ENCODE peak calls at places on chromosomes 11 and 22, in nine cellular contexts. A is psoas muscle; P is HepG2; N is mammary epithelial cell; M is breast epithelium; Q is HCT116; B is CD8-positive, alpha-beta T cell; X is uterus; I is GM23338. S is an unnamed sample. For H3K4me1, the result is how much of the 10 kb centered on the place peaks cover.

GRCh38 chr22:48205790-48206189 is 1443.3 kb downstream of the TBC1D22A start:
- DNase-seq in Q (no peak), I (no peak), A (no peak), X (no peak), N (no peak), P (no peak), B (no peak), M (no peak), S (peak)

GRCh38 chr22:24155597-24156145 is 25.6 kb upstream of the SUSD2 start:
- DNase-seq in B (peak), Q (no peak), X (peak), A (peak), M (peak), P (peak), I (peak), N (peak), S (peak)

GRCh38 chr11:15764948-15765347 is 591.4 kb downstream of the SOX6 start:
- DNase-seq in X (no peak), N (peak), A (no peak), I (peak), Q (no peak), M (no peak), P (no peak), B (no peak), S (no peak)

GRCh38 chr22:50218996-50219727 is 18.4 kb downstream of the SELENOO start:
- DNase-seq in I (peak), M (peak), A (peak), X (peak), B (no peak), P (peak), N (peak), Q (peak), S (peak)

GRCh38 chr11:128840137-128840536 is 27.0 kb downstream of the KCNJ1 start:
- DNase-seq in I (no peak), P (no peak), A (no peak), M (no peak), X (no peak), B (peak), Q (no peak), N (no peak), S (no peak)

GRCh38 chr11:32581556-32581955 is 2.1 kb upstream of the EIF3M start:
- DNase-seq in I (peak), P (no peak), B (no peak), A (no peak), N (no peak), Q (no peak), X (no peak), M (no peak), S (no peak)

GRCh38 chr22:49606562-49606961 is 221.1 kb downstream of the BRD1 start:
- DNase-seq in A (no peak), M (peak), N (no peak), X (no peak), P (no peak), I (no peak), B (no peak), Q (no peak), S (no peak)

GRCh38 chr11:11612439-11612838 is 9.4 kb downstream of the GALNT18 start:
- DNase-seq in A (no peak), Q (no peak), N (no peak), I (no peak), B (no peak), X (no peak), M (no peak), P (no peak), S (no peak)

GRCh38 chr22:17159504-17159951 is 451 bp upstream of the HDHD5 start:
- DNase-seq in X (no peak), A (peak), I (peak), M (no peak), B (peak), Q (peak), P (no peak), N (peak), S (peak)

GRCh38 chr11:17741487-17741886 is 6.9 kb downstream of the KCNC1 start:
- DNase-seq in Q (no peak), N (no peak), P (no peak), I (no peak), A (no peak), M (peak), B (no peak), X (no peak), S (no peak)

GRCh38 chr11:70067591-70068341 is 10.4 kb upstream of the ANO1 start:
- DNase-seq in M (no peak), B (no peak), P (no peak), N (peak), X (no peak), A (no peak), I (peak), Q (peak), S (no peak)

GRCh38 chr11:38498721-38499120 is 1900.7 kb upstream of the RAG2 start:
- DNase-seq in A (no peak), P (no peak), N (no peak), Q (no peak), I (no peak), X (no peak), M (no peak), B (no peak), S (no peak)

GRCh38 chr11:78000193-78000592 is 5.7 kb upstream of the INTS4 start:
- DNase-seq in P (peak), X (no peak), A (no peak), M (no peak), N (peak), B (peak), Q (peak), I (peak), S (peak)

GRCh38 chr11:11980200-11980599 is 28.2 kb downstream of the DKK3 start:
- DNase-seq in I (no peak), Q (no peak), N (no peak), B (no peak), X (no peak), P (no peak), A (no peak), M (no peak), S (no peak)

GRCh38 chr11:130720232-130720787 is 196.0 kb downstream of the SNX19 start:
- DNase-seq in B (no peak), A (no peak), M (no peak), N (no peak), I (no peak), X (no peak), P (no peak), Q (no peak), S (no peak)

GRCh38 chr11:64059339-64060176 is 23.8 kb downstream of the FLRT1 start:
- DNase-seq in A (no peak), X (no peak), M (no peak), Q (no peak), I (peak), P (no peak), N (no peak), B (no peak), S (peak)

GRCh38 chr11:100546714-100547113 is 140.4 kb upstream of the ARHGAP42 start:
- DNase-seq in N (peak), X (no peak), A (no peak), Q (peak), I (no peak), M (no peak), B (no peak), P (no peak), S (no peak)

GRCh38 chr22:31250740-31251330 is 38.7 kb downstream of the LIMK2 start:
- DNase-seq in Q (no peak), X (no peak), M (no peak), B (no peak), P (peak), A (no peak), N (peak), I (no peak), S (no peak)

GRCh38 chr11:13324709-13325108 is 47.1 kb downstream of the BMAL1 start:
- DNase-seq in Q (no peak), N (no peak), X (no peak), A (no peak), P (no peak), M (no peak), B (no peak), I (no peak), S (no peak)

GRCh38 chr22:39245130-39246039 is 603 bp upstream of the PDGFB start:
- DNase-seq in A (no peak), B (no peak), Q (no peak), M (no peak), X (no peak), I (no peak), N (no peak), P (no peak), S (no peak)

GRCh38 chr11:32893947-32894827 is 1.6 kb downstream of the QSER1 start:
- DNase-seq in B (no peak), X (no peak), A (no peak), I (peak), P (peak), N (peak), M (no peak), Q (peak), S (peak)

GRCh38 chr11:133945087-133945974 is 11.4 kb downstream of the IGSF9B start:
- DNase-seq in Q (no peak), I (no peak), B (peak), M (no peak), N (peak), X (peak), P (no peak), A (peak), S (peak)

GRCh38 chr11:134242376-134242775 is 10.8 kb downstream of the THYN1 start:
- DNase-seq in P (no peak), X (no peak), M (no peak), Q (no peak), A (no peak), N (no peak), B (no peak), I (no peak), S (no peak)

GRCh38 chr11:7775689-7776088 is 21.1 kb downstream of the OR5P2 start:
- DNase-seq in Q (no peak), M (no peak), N (no peak), P (no peak), I (no peak), X (no peak), B (no peak), A (no peak), S (no peak)

DNA sequence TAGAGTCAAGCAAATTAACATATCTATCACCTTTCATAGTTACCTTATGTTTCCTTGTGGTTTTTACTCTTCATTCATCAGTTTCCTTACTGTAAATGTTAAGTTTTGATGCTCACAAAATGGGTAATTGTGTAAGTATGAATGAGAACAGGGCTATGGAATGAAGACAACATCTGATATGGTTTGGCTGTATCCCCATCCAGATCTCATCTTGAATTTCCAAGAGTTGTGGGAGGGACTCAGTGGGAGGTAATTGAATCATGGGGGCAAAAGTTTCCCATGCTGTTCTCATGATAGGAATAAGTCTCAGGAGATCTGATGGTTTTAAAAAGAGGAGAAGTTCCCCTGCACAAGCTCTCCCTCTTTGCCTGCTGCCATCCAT is 107.6 kb downstream of the CCDC34 start:
- DNase-seq in N (peak), P (no peak), Q (no peak), M (no peak), I (no peak), X (no peak), A (no peak), B (no peak), S (no peak)
- TF ChIP-seq CTCF in N (no peak), P (no peak), Q (no peak), M (no peak), I (no peak), X (no peak), A (no peak), B (no peak), S (no peak)

DNA sequence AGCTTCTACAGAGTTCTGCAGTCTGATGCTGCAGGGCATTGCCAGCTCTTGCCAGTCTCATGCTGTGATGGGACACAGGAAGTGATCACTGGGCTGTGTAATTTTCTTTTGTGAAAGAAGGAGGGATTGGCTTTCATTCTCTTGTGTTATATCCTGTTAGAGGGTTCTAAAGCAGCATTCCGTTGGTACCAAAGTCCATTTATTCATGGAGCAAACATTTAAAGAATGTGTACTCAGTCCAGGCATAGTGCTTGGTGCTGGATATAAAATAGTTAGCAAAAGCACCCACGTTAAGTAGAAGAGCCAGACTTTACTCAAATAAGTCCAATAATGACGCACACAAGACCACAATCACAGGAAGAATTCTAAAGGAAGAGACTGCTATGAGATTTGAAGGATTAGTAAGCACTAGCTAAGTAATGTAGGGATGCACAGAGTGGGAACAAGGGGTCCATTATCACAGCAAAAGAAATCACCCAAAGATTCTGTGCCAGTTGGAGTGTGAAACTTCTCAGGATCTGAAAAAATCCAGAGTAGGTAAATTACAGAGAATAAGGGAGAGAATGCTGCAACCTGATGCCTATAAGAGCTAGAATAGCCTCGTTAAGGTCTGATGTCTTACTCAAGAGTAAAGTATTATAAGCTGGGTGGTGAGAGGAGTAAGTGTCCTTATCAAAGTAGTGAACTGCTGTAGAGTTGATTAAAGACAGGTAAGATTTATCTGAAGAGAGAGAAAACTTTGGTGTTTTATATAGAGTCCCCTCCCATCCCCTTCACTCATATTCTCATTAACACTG is 728.3 kb downstream of the METTL15 start:
- DNase-seq in A (no peak), X (no peak), Q (no peak), N (peak), P (peak), M (no peak), B (no peak), I (no peak), S (no peak)
- H3K27ac ChIP-seq in A (no peak), X (no peak), Q (no peak), N (peak), P (no peak), M (no peak), B (no peak), I (no peak), S (no peak)

GRCh38 chr11:122192634-122193245 is 76.7 kb upstream of the BLID start:
- DNase-seq in Q (no peak), P (no peak), X (no peak), B (no peak), M (no peak), A (no peak), I (no peak), N (peak), S (no peak)
- H3K4me1 ChIP-seq in Q (half or more), P (under half), X (under half), B (under half), M (under half), A (under half), I (under half), N (half or more), S (under half)

DNA sequence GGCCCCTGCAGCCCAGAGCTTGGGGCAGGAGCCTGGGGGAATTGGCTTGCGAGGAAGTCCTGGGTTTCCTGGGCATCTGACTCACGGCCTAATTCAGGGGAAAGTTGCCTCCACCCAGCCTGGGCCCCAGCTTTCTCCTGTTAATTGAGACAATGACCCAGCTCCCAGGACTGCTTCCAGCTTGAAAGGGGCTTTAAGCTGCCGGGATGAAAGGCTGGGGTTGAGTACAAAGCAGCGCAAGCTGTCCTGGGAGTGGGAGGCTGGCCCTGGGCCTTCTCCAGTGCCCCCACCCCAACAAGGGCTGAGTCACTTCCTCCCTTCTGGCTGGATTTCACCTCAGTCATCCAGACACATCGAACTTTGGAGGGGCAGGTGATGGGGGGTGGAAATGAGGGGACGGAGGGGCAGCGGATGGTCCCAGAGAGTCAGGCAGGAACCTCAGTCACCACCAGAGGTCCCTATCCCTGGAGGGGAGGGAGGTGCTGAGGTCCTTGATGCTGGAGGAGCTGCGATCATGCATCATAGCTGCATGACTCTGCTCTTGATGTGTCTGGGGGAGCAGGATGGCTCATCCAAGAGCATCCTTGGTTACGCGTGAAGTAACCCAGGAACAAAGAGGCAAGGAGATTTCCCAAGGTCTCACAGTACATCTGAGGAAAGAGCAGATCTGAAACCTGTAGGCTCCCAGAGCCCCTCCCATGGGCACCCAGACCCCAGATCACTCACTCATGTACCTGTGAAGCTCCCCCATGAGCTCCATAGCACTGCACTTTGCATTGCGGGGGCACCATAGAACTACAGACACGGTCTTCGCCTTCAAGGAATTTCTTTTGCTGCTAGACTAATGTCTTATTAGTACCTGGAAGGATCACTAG is 30.0 kb upstream of the OAF start:
- DNase-seq in Q (no peak), B (peak), X (peak), P (peak), A (no peak), I (peak), M (no peak), N (peak), S (peak)
- TF ChIP-seq CTCF in Q (no peak), B (no peak), X (no peak), P (peak), A (no peak), I (peak), M (no peak), N (no peak), S (no peak)

GRCh38 chr22:37167981-37168647 is 18.4 kb upstream of the IL2RB start:
- DNase-seq in X (no peak), P (no peak), N (no peak), B (no peak), I (no peak), Q (no peak), A (no peak), M (no peak), S (no peak)

GRCh38 chr22:37165066-37165465 is 15.3 kb upstream of the IL2RB start:
- DNase-seq in Q (no peak), A (no peak), B (no peak), P (no peak), N (no peak), I (no peak), M (no peak), X (no peak), S (no peak)

GRCh38 chr22:37165940-37166674 is 16.4 kb upstream of the IL2RB start:
- DNase-seq in Q (no peak), I (no peak), P (no peak), N (no peak), A (no peak), M (no peak), B (peak), X (no peak), S (no peak)

GRCh38 chr22:37167176-37167980 is 17.7 kb upstream of the IL2RB start:
- DNase-seq in X (no peak), P (no peak), Q (no peak), A (no peak), M (no peak), N (no peak), B (no peak), I (no peak), S (no peak)

DNA sequence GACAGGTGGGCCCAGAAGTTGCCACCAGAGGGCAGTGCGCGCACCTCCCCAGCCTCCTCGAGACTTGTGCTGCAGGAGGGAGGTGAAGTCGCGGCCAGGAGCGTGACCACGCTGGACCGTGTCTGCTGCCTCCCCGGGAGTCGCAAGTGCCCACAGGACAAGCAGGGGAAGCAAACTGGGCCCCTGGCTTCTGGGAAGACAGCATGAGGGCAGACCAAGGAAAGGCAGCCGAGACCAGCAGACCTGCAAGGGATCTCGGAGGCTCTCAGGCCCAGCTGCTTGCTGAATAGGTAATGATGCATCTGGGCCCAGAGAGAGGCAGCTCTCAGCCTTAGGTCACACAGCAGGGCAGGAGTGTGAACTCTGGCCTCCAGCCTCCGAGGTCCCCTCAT is 17.0 kb upstream of the IL2RB start:
- DNase-seq in I (peak), Q (no peak), B (peak), A (peak), M (peak), P (peak), X (peak), N (peak), S (peak)
- H3K27ac ChIP-seq in I (no peak), Q (no peak), B (peak), A (peak), M (no peak), P (no peak), X (peak), N (no peak), S (no peak)